ENCODE peak calls at places on chromosomes 5 and 9, in six cellular contexts. V is naive thymus-derived CD4-positive, alpha-beta T cell; W is RPMI8226; A is omental fat pad; D is NCI-H1048; L is CD4-positive, alpha-beta T cell. J is an unnamed sample.
A peak's percentile ranks its signal among the peaks of the same experiment; 100 is the strongest.

GRCh38 chr9:78011037-78011436 is 20.6 kb downstream of the GNAQ start:
- DNase-seq in D (no peak), V (no peak), L (no peak), A (no peak), W (no peak), J (no peak)

GRCh38 chr9:106970976-106971457 is 108.1 kb downstream of the ZNF462 start:
- DNase-seq in V (no peak), W (no peak), L (no peak), D (no peak), A (no peak), J (no peak)

GRCh38 chr5:135864503-135865443 is 30.3 kb downstream of the SLC25A48 start:
- DNase-seq in V (no peak), W (no peak), L (no peak), A (no peak), D (no peak), J (no peak)

GRCh38 chr5:8417316-8418048 is 548.5 kb downstream of the MTRR start:
- DNase-seq in V (no peak), D (no peak), A (no peak), W (no peak), L (no peak), J (no peak)

GRCh38 chr9:97368964-97369363 is 42.9 kb upstream of the TDRD7 start:
- DNase-seq in W (no peak), D (no peak), A (no peak), V (no peak), L (no peak), J (no peak)

GRCh38 chr9:92506184-92506857 is 24.0 kb upstream of the ASPN start:
- DNase-seq in A (peak; percentile 42), W (no peak), L (no peak), V (no peak), D (no peak), J (no peak)

GRCh38 chr5:3310551-3311340 is 284.9 kb upstream of the IRX1 start:
- DNase-seq in V (no peak), D (peak; percentile 88), W (no peak), A (no peak), L (no peak), J (no peak)

GRCh38 chr9:137449081-137449844 is 8.1 kb upstream of the ENTPD8 start:
- DNase-seq in A (no peak), D (no peak), V (no peak), W (no peak), L (no peak), J (no peak)

GRCh38 chr5:169788168-169788567 is 151.1 kb downstream of the DOCK2 start:
- DNase-seq in W (no peak), A (no peak), D (no peak), L (no peak), V (no peak), J (no peak)

GRCh38 chr5:78779771-78780616 is 131.4 kb upstream of the LHFPL2 start:
- DNase-seq in A (no peak), V (no peak), W (no peak), D (no peak), L (no peak), J (no peak)

GRCh38 chr9:14769235-14769580 is 46.7 kb upstream of the CER1 start:
- DNase-seq in A (no peak), L (no peak), W (peak; percentile 20), V (no peak), D (no peak), J (no peak)

GRCh38 chr5:32708949-32709348 is 2.2 kb upstream of the NPR3 start:
- DNase-seq in L (no peak), W (no peak), D (no peak), A (no peak), V (no peak), J (no peak)

GRCh38 chr5:139019880-139020279 is 144.7 kb upstream of the LRRTM2 start:
- DNase-seq in D (no peak), L (no peak), V (no peak), W (no peak), A (no peak), J (no peak)

GRCh38 chr9:137479315-137479861 is 20.3 kb upstream of the NSMF start:
- DNase-seq in V (no peak), A (no peak), W (no peak), D (no peak), L (no peak), J (no peak)